ENCODE peak calls at places on chromosomes 1 and 21, in ten cellular contexts. W is K562, H is sigmoid colon, F is endothelial cell of umbilical vein, I is stomach, C is HepG2, X is breast epithelium, D is Panc1, A is transverse colon, P is suprapubic skin. O is an unnamed sample. For H3K4me1, the result is how much of the 10 kb centered on the place peaks cover.

GRCh38 chr1:46535063-46535462 is 16.4 kb downstream of the KNCN start:
- DNase-seq in I (peak), A (peak), H (no peak), C (peak), P (no peak), W (peak), F (no peak), X (no peak), D (peak), O (no peak)

GRCh38 chr1:25757151-25757845 is 42.7 kb upstream of the SELENON start:
- DNase-seq in C (no peak), H (no peak), X (no peak), D (no peak), W (no peak), A (no peak), P (no peak), F (no peak), I (no peak), O (no peak)

GRCh38 chr1:50969611-50970507 is at the start of gene CDKN2C:
- DNase-seq in D (peak), H (peak), A (peak), P (peak), I (peak), C (peak), X (no peak), F (peak), W (peak), O (peak)

GRCh38 chr1:174841747-174842146 is 158.0 kb upstream of the CACYBP start:
- DNase-seq in W (no peak), D (no peak), I (no peak), P (no peak), H (no peak), A (no peak), F (no peak), X (no peak), C (no peak), O (no peak)

GRCh38 chr1:216425577-216425976 is 2.3 kb upstream of the USH2A start:
- DNase-seq in F (no peak), I (no peak), C (no peak), H (no peak), X (no peak), A (no peak), W (no peak), D (no peak), P (no peak), O (no peak)

GRCh38 chr1:24540906-24541710 is 14.8 kb upstream of the NCMAP start:
- DNase-seq in C (peak), W (no peak), H (no peak), P (no peak), I (peak), D (peak), F (peak), A (peak), X (no peak), O (no peak)

GRCh38 chr21:42781150-42781980 is 98.0 kb downstream of the WDR4 start:
- DNase-seq in W (no peak), H (no peak), C (peak), D (no peak), I (peak), P (no peak), A (peak), X (no peak), F (peak), O (no peak)

GRCh38 chr1:228144213-228145049 is 4.4 kb downstream of the GUK1 start:
- DNase-seq in A (no peak), H (peak), C (no peak), I (peak), W (peak), D (no peak), F (no peak), X (no peak), P (no peak), O (no peak)

GRCh38 chr1:2022063-2022770 is 3.1 kb downstream of the GABRD start:
- DNase-seq in A (no peak), C (no peak), F (no peak), X (no peak), P (no peak), W (no peak), D (no peak), H (no peak), I (no peak), O (no peak)

GRCh38 chr1:74485622-74486021 is 26.8 kb downstream of the LRRC53 start:
- DNase-seq in P (no peak), D (no peak), H (no peak), F (no peak), A (no peak), C (no peak), W (no peak), X (no peak), I (no peak), O (no peak)

GRCh38 chr1:222865718-222866117 is 50.9 kb downstream of the DISP1 start:
- DNase-seq in C (no peak), H (no peak), I (no peak), A (no peak), W (no peak), P (no peak), D (no peak), F (no peak), X (no peak), O (no peak)

GRCh38 chr1:82258887-82259286 is 458.2 kb downstream of the ADGRL2 start:
- DNase-seq in X (no peak), W (no peak), C (no peak), A (no peak), P (no peak), F (no peak), D (no peak), I (no peak), H (no peak), O (no peak)

GRCh38 chr1:238624786-238625185 is 734.1 kb upstream of the ZP4 start:
- DNase-seq in A (no peak), F (no peak), W (no peak), P (no peak), D (no peak), I (no peak), H (no peak), X (no peak), C (no peak), O (no peak)

GRCh38 chr1:222441006-222441620 is 106.8 kb downstream of the HHIPL2 start:
- DNase-seq in I (no peak), P (no peak), X (no peak), D (no peak), H (no peak), C (no peak), A (no peak), F (no peak), W (no peak), O (no peak)

GRCh38 chr1:186859995-186860394 is 31.2 kb downstream of the PLA2G4A start:
- DNase-seq in I (no peak), W (no peak), C (no peak), X (no peak), A (no peak), F (no peak), P (no peak), H (no peak), D (no peak), O (no peak)

GRCh38 chr1:231362325-231362724 is 24.2 kb downstream of the SPRTN start:
- DNase-seq in D (no peak), H (no peak), X (no peak), F (no peak), I (no peak), A (no peak), W (no peak), C (no peak), P (no peak), O (no peak)

GRCh38 chr1:96519851-96520281 is 201.7 kb upstream of the PTBP2 start:
- DNase-seq in C (no peak), D (no peak), W (no peak), F (no peak), X (no peak), H (peak), I (no peak), P (no peak), A (no peak), O (no peak)

GRCh38 chr1:159798893-159799292 is 3.3 kb upstream of the FCRL6 start:
- DNase-seq in H (peak), C (peak), X (no peak), A (peak), F (peak), D (peak), P (no peak), W (peak), I (peak), O (no peak)

GRCh38 chr1:203898458-203899244 is 37.3 kb downstream of the SNRPE start:
- DNase-seq in D (no peak), C (no peak), H (no peak), X (no peak), I (no peak), P (no peak), W (no peak), F (peak), A (no peak), O (no peak)

GRCh38 chr1:224259986-224260385 is 70.0 kb downstream of the NVL start:
- DNase-seq in X (no peak), H (no peak), C (no peak), A (no peak), W (no peak), D (no peak), F (peak), P (no peak), I (no peak), O (peak)

GRCh38 chr1:53663525-53664300 is 75.3 kb downstream of the GLIS1 start:
- DNase-seq in C (no peak), W (no peak), A (no peak), H (no peak), P (no peak), D (no peak), I (no peak), F (no peak), X (no peak), O (no peak)

GRCh38 chr1:184386271-184387068 is at the start of gene C1orf21:
- DNase-seq in I (peak), D (no peak), W (peak), A (peak), X (peak), H (peak), C (no peak), F (peak), P (peak), O (peak)

GRCh38 chr21:36330904-36331303 is 10.9 kb downstream of the MORC3 start:
- DNase-seq in C (peak), P (no peak), D (no peak), A (peak), H (no peak), F (peak), W (peak), I (peak), X (no peak), O (no peak)

GRCh38 chr21:15343066-15343465 is 278.3 kb upstream of the NRIP1 start:
- DNase-seq in I (no peak), D (no peak), C (no peak), X (no peak), H (no peak), F (no peak), A (no peak), P (no peak), W (no peak), O (no peak)

GRCh38 chr1:52037402-52037814 is 3.8 kb upstream of the KTI12 start:
- DNase-seq in I (no peak), H (no peak), X (no peak), C (peak), A (peak), P (no peak), W (no peak), F (no peak), D (no peak), O (no peak)

GRCh38 chr1:91020486-91020885 is 1.3 kb downstream of the ZNF644 start:
- DNase-seq in P (no peak), H (no peak), D (no peak), I (no peak), W (no peak), F (peak), A (no peak), X (no peak), C (no peak), O (no peak)

GRCh38 chr1:91022518-91022929 is 689 bp upstream of the ZNF644 start:
- DNase-seq in A (no peak), D (no peak), X (no peak), I (no peak), P (no peak), H (no peak), C (no peak), W (no peak), F (no peak), O (no peak)

GRCh38 chr1:91020967-91021685 is 709 bp downstream of the ZNF644 start:
- DNase-seq in W (peak), H (peak), X (peak), F (peak), P (peak), I (peak), C (peak), D (no peak), A (peak), O (no peak)

GRCh38 chr1:91024501-91025119 is 2.8 kb upstream of the ZNF644 start:
- DNase-seq in D (no peak), F (no peak), C (no peak), I (no peak), W (no peak), H (no peak), A (no peak), X (no peak), P (no peak), O (no peak)

GRCh38 chr1:91021686-91022517 is at the start of gene ZNF644:
- DNase-seq in F (peak), H (peak), W (peak), C (peak), X (peak), I (peak), A (peak), D (peak), P (peak), O (peak)
- H3K4me1 ChIP-seq in F (under half), H (under half), W (under half), C (half or more), X (under half), I (half or more), A (under half), D (under half), P (under half), O (under half)

GRCh38 chr1:95381980-95382379 is 148.0 kb downstream of the RWDD3 start:
- DNase-seq in A (no peak), F (no peak), D (no peak), H (no peak), W (no peak), I (no peak), C (no peak), P (no peak), X (no peak), O (no peak)
- TF ChIP-seq CTCF in A (no peak), F (no peak), D (no peak), H (no peak), W (no peak), I (no peak), C (no peak), P (no peak), X (no peak), O (no peak)

GRCh38 chr21:34795152-34796141 is 126.7 kb downstream of the CLIC6 start:
- DNase-seq in X (no peak), C (peak), P (no peak), H (no peak), W (no peak), F (peak), I (peak), A (peak), D (no peak), O (no peak)
- TF ChIP-seq POLR2AphosphoS5 in X (no peak), C (no peak), P (no peak), H (no peak), W (no peak), F (no peak), I (peak), A (peak), D (no peak), O (peak)

DNA sequence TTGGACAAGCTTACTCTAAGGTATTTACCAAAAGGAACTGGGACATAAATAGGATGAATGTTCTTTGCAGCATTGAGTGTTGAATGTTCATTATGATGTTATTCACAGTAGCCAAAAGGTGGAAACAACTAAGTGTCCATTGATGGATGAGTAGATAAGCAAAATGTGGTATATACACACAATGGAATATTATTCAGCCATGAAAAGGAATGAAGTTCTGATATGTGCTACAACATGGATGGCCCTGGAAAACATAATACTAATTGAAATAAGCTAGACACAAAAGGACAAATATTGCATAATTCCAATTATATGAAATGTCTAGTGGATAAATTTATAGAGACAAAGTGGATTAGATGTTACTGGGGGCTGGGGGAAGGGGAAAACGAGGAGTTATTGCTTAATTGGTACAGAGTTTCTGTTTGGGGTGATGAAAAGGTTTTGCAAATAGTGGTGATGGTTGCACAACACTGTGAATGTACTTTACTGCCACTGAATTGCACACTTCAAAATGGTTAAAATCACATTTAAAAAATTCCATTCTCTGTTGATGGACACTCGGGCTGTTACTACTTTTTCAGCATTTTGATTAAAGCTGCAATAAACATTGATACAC is 2.9 kb downstream of the MTARC1 start:
- DNase-seq in W (no peak), D (no peak), H (no peak), P (no peak), I (no peak), X (no peak), F (no peak), C (peak), A (no peak), O (no peak)
- H3K4me1 ChIP-seq in W (under half), D (under half), H (under half), P (under half), I (under half), X (under half), F (under half), C (under half), A (under half), O (half or more)

DNA sequence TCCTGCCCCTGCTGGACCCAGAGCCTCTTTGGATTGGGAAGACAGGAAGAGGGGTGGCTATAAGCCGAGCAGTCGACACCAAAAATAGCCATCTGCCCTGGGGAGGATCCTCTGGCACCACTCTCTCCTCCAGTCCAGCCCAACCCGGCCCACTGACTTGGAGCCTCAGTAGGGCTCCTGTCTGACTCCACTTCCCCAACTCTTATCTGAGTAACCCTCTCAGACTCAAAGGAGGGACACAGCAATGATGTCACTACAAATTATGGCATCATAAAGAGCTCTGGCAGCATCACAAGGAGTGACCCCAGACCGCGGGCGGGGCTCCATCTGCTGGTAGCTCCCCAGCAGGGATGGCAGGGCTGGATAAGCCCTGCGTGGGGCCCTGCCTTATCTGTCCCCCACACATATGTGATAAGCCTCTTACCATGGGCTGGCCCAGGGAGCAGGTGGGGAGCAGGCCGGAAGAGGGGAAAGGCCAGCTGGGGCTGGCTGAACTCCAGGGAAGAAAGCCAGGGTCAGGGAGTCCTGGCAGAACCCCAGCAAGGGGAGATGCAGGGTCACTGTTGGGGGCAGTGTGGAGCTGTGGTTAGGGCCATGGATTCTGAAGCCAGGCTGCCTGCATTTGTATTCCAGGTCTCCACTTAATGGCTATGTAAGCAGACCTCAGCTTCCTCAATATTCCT is 4.6 kb upstream of the SLC6A9 start:
- DNase-seq in H (peak), D (no peak), X (no peak), A (peak), P (no peak), W (peak), F (no peak), C (no peak), I (no peak), O (no peak)
- TF ChIP-seq CTCF in H (no peak), D (no peak), X (no peak), A (no peak), P (no peak), W (peak), F (no peak), C (peak), I (no peak), O (no peak)

DNA sequence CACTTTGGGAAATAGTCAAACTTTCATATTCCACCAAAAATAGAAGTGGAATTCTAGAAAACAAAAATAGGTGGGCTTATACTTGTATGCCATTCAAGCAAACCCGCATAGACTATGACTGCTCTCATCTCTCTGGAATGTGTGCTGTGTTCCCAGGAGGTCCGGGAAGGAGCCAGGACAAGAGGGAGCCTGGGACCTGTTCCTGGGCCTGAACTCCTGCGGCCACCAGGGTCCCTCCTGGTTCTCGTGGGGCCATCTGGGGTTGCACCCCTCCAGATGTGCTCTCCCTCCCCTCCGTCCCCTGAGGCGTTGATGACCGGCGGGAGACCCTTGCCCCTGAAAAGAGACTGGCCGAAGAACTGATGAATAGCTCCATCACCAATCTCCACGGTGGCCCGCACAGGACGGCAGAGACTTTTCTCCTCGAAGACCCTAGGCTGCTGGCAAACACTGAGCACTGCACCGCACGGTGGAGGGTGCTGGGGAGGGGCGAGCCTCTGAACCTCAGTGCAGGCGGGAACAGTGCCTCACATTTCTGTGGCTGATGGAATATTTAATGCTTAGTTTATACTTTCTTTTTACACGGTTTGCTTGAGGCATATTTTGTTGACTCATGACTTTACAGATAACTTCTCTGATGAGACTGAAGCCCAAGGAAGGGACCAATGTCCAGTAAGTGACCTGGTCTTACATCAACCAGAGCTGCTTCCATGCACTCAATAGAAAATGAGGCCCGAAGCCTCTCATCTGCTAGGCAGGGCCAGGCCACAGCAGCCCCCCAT is 9.6 kb upstream of the ADARB1 start:
- DNase-seq in D (no peak), P (no peak), F (no peak), I (no peak), W (no peak), X (peak), C (no peak), H (peak), A (no peak), O (no peak)
- TF ChIP-seq POLR2AphosphoS5 in D (no peak), P (no peak), F (no peak), I (no peak), W (no peak), X (no peak), C (no peak), H (no peak), A (no peak), O (no peak)

DNA sequence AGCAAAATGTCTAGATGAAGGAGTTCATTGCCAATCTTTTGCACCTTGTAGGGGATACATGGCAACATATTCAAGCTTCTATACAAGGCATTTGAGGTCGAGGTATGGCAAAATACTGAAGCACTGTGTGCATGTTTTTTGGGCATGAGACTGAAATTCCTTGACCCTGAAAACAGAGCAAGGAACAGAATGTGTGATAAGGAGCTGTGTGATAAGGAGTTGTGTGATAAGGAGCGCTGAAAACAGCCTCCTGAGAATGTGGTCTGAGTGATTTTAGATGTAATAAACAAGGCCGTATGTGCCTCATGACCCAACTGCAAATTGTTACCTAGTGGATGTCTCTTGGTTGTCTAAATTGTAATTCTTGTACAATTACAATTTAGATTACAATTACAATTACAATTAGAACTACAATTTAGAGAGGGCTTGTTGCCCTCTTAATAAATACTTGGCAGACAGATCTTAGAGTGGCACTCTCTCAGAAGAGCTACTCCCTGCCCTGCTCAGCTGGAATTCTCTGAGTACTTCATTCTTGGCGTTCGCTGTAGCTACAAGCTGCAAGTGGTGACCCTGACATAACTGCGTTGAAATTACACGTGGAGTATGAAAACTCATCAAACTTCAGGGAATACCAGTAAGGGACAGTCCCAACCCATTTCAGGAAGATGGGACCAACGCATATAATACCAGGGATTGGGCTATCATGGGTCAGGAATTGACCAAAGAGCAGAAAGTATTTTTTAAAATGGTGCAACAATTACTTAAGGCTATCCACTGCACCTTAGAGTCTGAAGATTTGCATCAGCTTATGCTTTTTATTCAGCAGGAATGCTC is 20.0 kb upstream of the ITLN1 start:
- DNase-seq in D (no peak), C (no peak), F (peak), P (no peak), H (no peak), W (no peak), I (no peak), A (no peak), X (no peak), O (no peak)
- H3K4me1 ChIP-seq in D (under half), C (under half), F (under half), P (under half), H (under half), W (under half), I (under half), A (under half), X (under half), O (under half)

O was measured in esophagus muscularis mucosa.